ENCODE peak calls at places on chromosome 20, in eight cellular contexts. O is HepG2, G is K562, A is SK-N-SH, Y is endothelial cell of umbilical vein, J is H1, B is GM23338, F is GM12878. V is an unnamed sample.

GRCh38 chr20:10674684-10675455 is 1.1 kb upstream of the JAG1 start:
- DNase-seq in G (peak), B (peak), F (no peak), J (no peak), Y (peak), A (peak), O (peak), V (peak)

GRCh38 chr20:11850901-11851300 is 66.8 kb upstream of the BTBD3 start:
- DNase-seq in O (no peak), B (no peak), Y (no peak), G (no peak), F (no peak), A (no peak), J (no peak), V (peak)

GRCh38 chr20:61942526-61942925 is 123.2 kb downstream of the TAF4 start:
- DNase-seq in Y (no peak), A (no peak), F (no peak), J (no peak), G (no peak), O (no peak), B (no peak), V (no peak)

GRCh38 chr20:36932476-36933426 is 18.8 kb downstream of the SAMHD1 start:
- DNase-seq in A (no peak), J (no peak), B (no peak), F (no peak), G (no peak), Y (no peak), O (peak), V (no peak)

GRCh38 chr20:61573415-61574305 is 321.6 kb downstream of the CDH4 start:
- DNase-seq in O (no peak), B (no peak), J (no peak), Y (no peak), G (no peak), A (peak), F (no peak), V (no peak)

GRCh38 chr20:13870349-13870748 is 85.5 kb downstream of the NDUFAF5 start:
- DNase-seq in J (no peak), B (peak), Y (no peak), O (peak), F (no peak), A (no peak), G (peak), V (no peak)

GRCh38 chr20:52294106-52294628 is 102.6 kb upstream of the ZFP64 start:
- DNase-seq in A (no peak), F (no peak), B (no peak), G (no peak), O (no peak), Y (peak), J (no peak), V (no peak)

GRCh38 chr20:32227744-32228688 is 20.3 kb downstream of the POFUT1 start:
- DNase-seq in Y (no peak), O (no peak), B (no peak), A (no peak), G (no peak), F (no peak), J (no peak), V (no peak)

GRCh38 chr20:35294293-35294685 is 2.1 kb upstream of the FAM83C start:
- DNase-seq in O (no peak), B (no peak), A (no peak), J (no peak), G (no peak), F (no peak), Y (no peak), V (no peak)

GRCh38 chr20:24046905-24047304 is 58.3 kb upstream of the GGTLC1 start:
- DNase-seq in J (no peak), O (no peak), B (no peak), Y (no peak), F (no peak), A (no peak), G (no peak), V (no peak)

GRCh38 chr20:34461779-34462087 is 54.5 kb upstream of the DYNLRB1 start:
- DNase-seq in B (no peak), A (no peak), F (no peak), O (no peak), Y (no peak), G (no peak), J (no peak), V (no peak)

GRCh38 chr20:15740046-15740775 is 833.0 kb downstream of the KIF16B start:
- DNase-seq in J (no peak), F (no peak), B (no peak), G (no peak), O (no peak), Y (no peak), A (no peak), V (no peak)

GRCh38 chr20:59082077-59082740 is 39.6 kb upstream of the PRELID3B start:
- DNase-seq in A (no peak), B (peak), F (no peak), J (no peak), Y (no peak), G (peak), O (peak), V (peak)

GRCh38 chr20:18904624-18905023 is 91.0 kb downstream of the SCP2D1 start:
- DNase-seq in G (no peak), F (no peak), A (no peak), Y (no peak), O (no peak), J (no peak), B (peak), V (peak)

GRCh38 chr20:19321176-19321575 is 108.7 kb downstream of the SLC24A3 start:
- DNase-seq in A (no peak), J (no peak), O (no peak), Y (no peak), G (no peak), B (no peak), F (no peak), V (no peak)

GRCh38 chr20:34377072-34377847 is 14.2 kb downstream of the ITCH start:
- DNase-seq in G (no peak), F (peak), J (no peak), B (no peak), Y (no peak), O (no peak), A (no peak), V (no peak)

GRCh38 chr20:25053207-25054132 is 4.5 kb downstream of the ACSS1 start:
- DNase-seq in A (no peak), G (no peak), F (no peak), Y (peak), O (no peak), B (no peak), J (no peak), V (no peak)

GRCh38 chr20:10115021-10115420 is 80.2 kb downstream of the ANKEF1 start:
- DNase-seq in A (no peak), B (no peak), G (no peak), Y (no peak), O (no peak), J (no peak), F (no peak), V (no peak)

GRCh38 chr20:21503345-21503744 is 10.5 kb downstream of the NKX2-2 start:
- DNase-seq in G (no peak), O (no peak), B (no peak), J (no peak), F (peak), Y (no peak), A (no peak), V (no peak)

GRCh38 chr20:10671850-10672578 is 1.8 kb downstream of the JAG1 start:
- DNase-seq in B (peak), F (no peak), Y (peak), O (no peak), J (no peak), A (peak), G (peak), V (no peak)

GRCh38 chr20:2507875-2508630 is 662 bp downstream of the ZNF343 start:
- DNase-seq in G (peak), B (no peak), F (no peak), O (peak), J (no peak), A (peak), Y (peak), V (no peak)

GRCh38 chr20:60474385-60474910 is 516.2 kb downstream of the CDH26 start:
- DNase-seq in A (no peak), G (no peak), J (no peak), B (no peak), F (no peak), Y (no peak), O (no peak), V (no peak)

GRCh38 chr20:49585585-49586245 is 17.8 kb upstream of the PTGIS start:
- DNase-seq in A (no peak), B (no peak), F (no peak), J (no peak), G (no peak), Y (no peak), O (no peak), V (no peak)

GRCh38 chr20:32019156-32019510 is 8.9 kb downstream of the CCM2L start:
- DNase-seq in F (no peak), B (peak), A (peak), G (peak), Y (no peak), J (no peak), O (no peak), V (no peak)

GRCh38 chr20:44355503-44356352 is at the start of gene HNF4A:
- DNase-seq in Y (no peak), A (no peak), F (no peak), G (peak), B (no peak), O (peak), J (no peak), V (no peak)

GRCh38 chr20:44356353-44356723 is 839 bp downstream of the HNF4A start:
- DNase-seq in F (no peak), A (no peak), J (no peak), O (no peak), Y (no peak), G (no peak), B (no peak), V (no peak)

GRCh38 chr20:44357555-44358130 is 2.1 kb downstream of the HNF4A start:
- DNase-seq in Y (no peak), G (no peak), F (no peak), A (no peak), B (no peak), O (no peak), J (no peak), V (no peak)

GRCh38 chr20:44357020-44357419 is 1.5 kb downstream of the HNF4A start:
- DNase-seq in G (no peak), O (no peak), J (no peak), B (no peak), A (no peak), F (no peak), Y (no peak), V (no peak)

DNA sequence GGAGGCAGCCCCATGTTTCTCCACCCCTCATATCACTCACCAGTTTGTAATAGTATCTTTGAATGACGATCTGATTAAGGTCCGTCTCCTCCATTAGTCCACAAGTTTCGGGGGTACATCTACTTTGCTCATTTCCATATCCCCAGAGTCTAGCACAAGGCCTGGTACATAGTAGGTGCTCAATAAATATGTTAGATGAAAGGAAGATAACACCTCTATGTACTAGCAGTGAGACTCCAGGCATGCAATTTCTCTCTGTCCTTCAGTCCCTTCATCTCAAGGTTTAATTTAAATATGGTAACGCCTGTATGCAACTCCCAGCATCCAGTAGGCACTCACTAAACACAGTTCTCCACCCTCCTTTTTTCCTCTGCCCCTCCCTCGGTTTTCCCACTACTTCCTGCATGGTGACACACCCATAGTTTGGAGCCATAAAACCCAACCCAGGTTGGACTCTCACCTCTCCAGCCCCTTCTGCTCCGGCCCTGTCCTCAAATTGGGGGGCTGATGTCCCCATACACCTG is 458 bp upstream of the HNF4A start:
- DNase-seq in G (no peak), B (no peak), A (no peak), Y (no peak), F (no peak), J (no peak), O (peak), V (peak)
- TF ChIP-seq POLR2AphosphoS5 in G (no peak), B (no peak), A (no peak), Y (no peak), F (no peak), J (no peak), O (no peak), V (no peak)

GRCh38 chr20:50735813-50736212 is 4.4 kb downstream of the PARD6B start:
- DNase-seq in B (no peak), G (no peak), Y (no peak), J (no peak), F (no peak), O (no peak), A (no peak), V (no peak)
- H3K4me2 ChIP-seq in B (no peak), G (no peak), Y (no peak), J (no peak), F (no peak), O (peak), A (no peak), V (peak)

GRCh38 chr20:53950578-53950977 is 119.8 kb downstream of the BCAS1 start:
- DNase-seq in O (no peak), F (no peak), J (no peak), B (no peak), Y (no peak), G (no peak), A (no peak), V (no peak)

GRCh38 chr20:53950031-53950430 is 120.4 kb downstream of the BCAS1 start:
- DNase-seq in J (no peak), O (no peak), B (no peak), A (no peak), F (no peak), G (no peak), Y (no peak), V (no peak)

GRCh38 chr20:53947501-53948195 is 122.7 kb downstream of the BCAS1 start:
- DNase-seq in B (no peak), J (no peak), O (no peak), G (no peak), F (no peak), Y (no peak), A (no peak), V (no peak)

GRCh38 chr20:53949319-53949839 is 121.0 kb downstream of the BCAS1 start:
- DNase-seq in J (no peak), A (no peak), B (no peak), O (no peak), F (no peak), Y (peak), G (no peak), V (no peak)

GRCh38 chr20:53948383-53949318 is 121.7 kb downstream of the BCAS1 start:
- DNase-seq in F (no peak), G (no peak), Y (no peak), B (no peak), A (no peak), O (no peak), J (no peak), V (no peak)
- H3K27ac ChIP-seq in F (peak), G (no peak), Y (peak), B (no peak), A (no peak), O (no peak), J (no peak), V (no peak)

GRCh38 chr20:1474817-1475603 is 8.4 kb upstream of the NSFL1C start:
- DNase-seq in B (peak), F (no peak), Y (no peak), G (no peak), J (no peak), O (no peak), A (no peak), V (no peak)
- TF ChIP-seq POLR2AphosphoS5 in B (no peak), F (no peak), Y (no peak), G (no peak), J (no peak), O (no peak), A (no peak), V (no peak)

DNA sequence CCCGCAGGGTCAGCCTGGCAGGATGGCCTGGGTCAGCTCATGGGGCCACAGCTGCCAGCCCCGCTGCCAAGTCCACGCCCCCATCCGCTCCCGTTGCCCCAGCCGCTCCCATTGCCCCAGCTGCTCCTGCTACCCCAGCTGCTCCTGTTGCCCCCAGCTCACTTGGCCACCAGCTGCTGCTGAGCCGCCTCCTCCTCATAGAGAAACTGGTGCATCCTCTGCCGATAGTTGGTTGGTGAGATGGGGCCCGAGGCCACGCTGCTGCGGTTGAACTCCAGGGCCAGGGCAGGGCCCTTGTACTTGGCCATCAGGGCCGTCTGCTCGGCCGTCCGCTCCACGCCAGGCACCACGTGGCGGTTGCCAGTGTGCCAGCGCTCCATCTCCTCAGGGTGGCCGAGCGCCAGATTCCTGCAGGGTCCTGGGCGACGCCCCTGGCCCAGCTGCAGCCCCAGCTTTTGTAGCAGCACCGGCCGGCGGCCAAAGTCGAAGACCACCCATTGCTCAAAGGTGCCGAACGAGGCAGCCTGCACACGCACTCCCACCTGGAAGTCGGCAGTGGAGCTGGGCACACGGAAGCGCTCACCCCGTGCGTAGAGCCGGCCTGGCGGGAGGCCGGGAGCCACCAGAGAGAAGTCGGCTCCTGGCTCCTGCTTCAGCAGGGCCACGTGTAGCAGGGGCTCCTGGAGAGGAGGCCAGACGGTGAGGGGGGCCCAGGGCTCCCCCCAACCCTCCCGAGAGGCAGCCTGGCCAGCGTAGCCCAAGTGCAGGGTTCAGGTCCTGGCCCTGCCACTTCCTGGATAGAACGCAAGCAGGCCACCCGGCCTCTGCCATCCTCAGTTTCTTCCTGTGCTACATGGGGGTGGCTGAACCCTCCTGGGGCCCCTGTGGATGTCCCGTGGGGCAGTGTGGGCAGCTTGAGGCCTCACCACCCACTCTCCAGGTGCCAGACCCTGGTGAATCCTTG is 4.8 kb downstream of the HELZ2 start:
- DNase-seq in B (no peak), F (no peak), J (no peak), Y (no peak), A (no peak), G (no peak), O (no peak), V (no peak)
- H3K4me2 ChIP-seq in B (no peak), F (peak), J (no peak), Y (no peak), A (no peak), G (no peak), O (no peak), V (no peak)

DNA sequence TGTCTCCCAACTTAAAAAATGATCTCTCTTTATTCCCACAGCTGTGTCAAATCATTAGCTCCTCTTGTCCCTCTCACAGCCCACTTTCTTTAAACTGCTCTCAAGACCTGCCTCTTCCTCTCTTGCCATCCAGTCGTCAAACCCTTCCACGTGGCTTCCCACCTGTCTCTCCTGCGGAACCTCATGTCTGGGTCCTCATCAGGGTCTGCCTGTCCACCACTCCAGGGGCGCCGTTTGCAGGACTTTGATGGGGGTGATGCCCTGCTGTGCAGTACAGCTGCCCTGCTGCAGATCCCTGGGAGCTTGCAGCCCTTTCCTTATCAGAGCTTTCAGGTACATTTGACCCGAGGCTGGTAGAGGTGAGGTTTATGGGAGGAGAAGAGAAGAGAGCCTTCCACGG is 114.8 kb downstream of the DHX35 start:
- DNase-seq in Y (no peak), F (no peak), A (no peak), G (no peak), B (no peak), J (no peak), O (no peak), V (no peak)
- H3K27ac ChIP-seq in Y (no peak), F (no peak), A (no peak), G (no peak), B (no peak), J (no peak), O (no peak), V (no peak)